ENCODE peak calls at places on chromosome 4, in four cellular contexts. Q is fibroblast of lung, V is NCI-H1436, I is kidney tubule cell. N is an unnamed sample.

GRCh38 chr4:161256716-161257115 is 907.1 kb downstream of the FSTL5 start:
- DNase-seq in Q (peak), V (no peak), I (no peak), N (no peak)

GRCh38 chr4:144615182-144615581 is 30.8 kb upstream of the HHIP start:
- DNase-seq in Q (peak), V (no peak), I (peak), N (no peak)

GRCh38 chr4:16626945-16627344 is 271.5 kb downstream of the LDB2 start:
- DNase-seq in Q (peak), V (no peak), I (peak), N (no peak)

GRCh38 chr4:185142911-185143595 is at the start of gene SLC25A4:
- DNase-seq in Q (peak), V (peak), I (peak), N (peak)

GRCh38 chr4:78622253-78622979 is 70.8 kb downstream of the ANXA3 start:
- DNase-seq in Q (peak), V (no peak), I (peak), N (peak)

GRCh38 chr4:15707363-15707715 is 4.5 kb downstream of the BST1 start:
- DNase-seq in Q (no peak), V (no peak), I (no peak), N (no peak)

GRCh38 chr4:127783026-127783769 is 1.1 kb downstream of the HSPA4L start:
- DNase-seq in Q (peak), V (no peak), I (peak), N (peak)

GRCh38 chr4:10185518-10186227 is 69.1 kb upstream of the WDR1 start:
- DNase-seq in Q (no peak), V (no peak), I (no peak), N (no peak)

GRCh38 chr4:26478330-26478729 is 12.0 kb downstream of the CCKAR start:
- DNase-seq in Q (no peak), V (no peak), I (no peak), N (no peak)

GRCh38 chr4:169657470-169658107 is 37.2 kb downstream of the CLCN3 start:
- DNase-seq in Q (no peak), V (no peak), I (no peak), N (no peak)

GRCh38 chr4:51885371-51885770 is 42.4 kb downstream of the DCUN1D4 start:
- DNase-seq in Q (peak), V (no peak), I (peak), N (no peak)

GRCh38 chr4:52665592-52665991 is 6.5 kb upstream of the USP46 start:
- DNase-seq in Q (peak), V (no peak), I (peak), N (no peak)

GRCh38 chr4:94403735-94404134 is 48.0 kb upstream of the PDLIM5 start:
- DNase-seq in Q (no peak), V (no peak), I (no peak), N (no peak)

GRCh38 chr4:148770848-148771247 is 328.6 kb upstream of the NR3C2 start:
- DNase-seq in Q (no peak), V (no peak), I (no peak), N (no peak)

GRCh38 chr4:151489462-151490203 is 80.7 kb downstream of the FHIP1A start:
- DNase-seq in Q (no peak), V (no peak), I (no peak), N (no peak)

GRCh38 chr4:99651811-99652545 is 5.7 kb downstream of the C4orf54 start:
- DNase-seq in Q (no peak), V (no peak), I (no peak), N (no peak)

GRCh38 chr4:119656986-119657635 is 28.5 kb upstream of the PDE5A start:
- DNase-seq in Q (peak), V (no peak), I (peak), N (no peak)

GRCh38 chr4:164606478-164606877 is 147.5 kb upstream of the SMIM31 start:
- DNase-seq in Q (no peak), V (no peak), I (no peak), N (no peak)

GRCh38 chr4:73589887-73590801 is 30.1 kb downstream of the RASSF6 start:
- DNase-seq in Q (peak), V (peak), I (no peak), N (no peak)

GRCh38 chr4:95124906-95125504 is 367.2 kb downstream of the BMPR1B start:
- DNase-seq in Q (peak), V (no peak), I (peak), N (no peak)

GRCh38 chr4:83267121-83267834 is 17.3 kb downstream of the COQ2 start:
- DNase-seq in Q (peak), V (no peak), I (peak), N (no peak)

GRCh38 chr4:181959121-181959520 is 284.1 kb upstream of the TENM3 start:
- DNase-seq in Q (peak), V (no peak), I (peak), N (no peak)

GRCh38 chr4:37653601-37654000 is 32.6 kb downstream of the RELL1 start:
- DNase-seq in Q (no peak), V (no peak), I (peak), N (no peak)

GRCh38 chr4:55124337-55125076 is 888 bp downstream of the KDR start:
- DNase-seq in Q (no peak), V (no peak), I (no peak), N (no peak)

GRCh38 chr4:24970635-24971034 is 57.8 kb upstream of the CCDC149 start:
- DNase-seq in Q (no peak), V (no peak), I (no peak), N (no peak)